ENCODE peak calls at places on chromosomes 7 and 10, in seven cellular contexts. One of them, this sample, is unnamed. For H3K27me3, the result is how much of the 10 kb centered on the place peaks cover.

GRCh38 chr10:97759157-97759980 is 12.4 kb downstream of the SFRP5 start:
- DNase-seq in HL-60: peak
- DNase-seq in uterus: peak
- DNase-seq in psoas muscle: peak
- DNase-seq in AG04450: peak
- DNase-seq in stomach: peak
- DNase-seq in mesendoderm: peak
- DNase-seq in this sample: no peak

GRCh38 chr10:124732931-124733536 is 11.1 kb downstream of the FAM53B start:
- DNase-seq in HL-60: no peak
- DNase-seq in uterus: peak
- DNase-seq in psoas muscle: peak
- DNase-seq in AG04450: no peak
- DNase-seq in stomach: no peak
- DNase-seq in mesendoderm: no peak
- DNase-seq in this sample: peak

GRCh38 chr10:69123306-69123746 is 652 bp upstream of the VPS26A start:
- DNase-seq in HL-60: no peak
- DNase-seq in uterus: no peak
- DNase-seq in psoas muscle: no peak
- DNase-seq in AG04450: peak
- DNase-seq in stomach: peak
- DNase-seq in mesendoderm: no peak
- DNase-seq in this sample: no peak

GRCh38 chr10:78301891-78302738 is 268.5 kb downstream of the RPS24 start:
- DNase-seq in HL-60: no peak
- DNase-seq in uterus: no peak
- DNase-seq in psoas muscle: no peak
- DNase-seq in AG04450: no peak
- DNase-seq in stomach: no peak
- DNase-seq in mesendoderm: peak
- DNase-seq in this sample: peak

GRCh38 chr10:35135861-35136260 is 9.2 kb downstream of the CREM start:
- DNase-seq in HL-60: peak
- DNase-seq in uterus: no peak
- DNase-seq in psoas muscle: no peak
- DNase-seq in AG04450: no peak
- DNase-seq in stomach: peak
- DNase-seq in mesendoderm: no peak
- DNase-seq in this sample: no peak

GRCh38 chr7:91263359-91264082 is 712 bp upstream of the FZD1 start:
- DNase-seq in HL-60: peak
- DNase-seq in uterus: peak
- DNase-seq in psoas muscle: peak
- DNase-seq in AG04450: no peak
- DNase-seq in stomach: no peak
- DNase-seq in mesendoderm: no peak
- DNase-seq in this sample: no peak

GRCh38 chr7:55129409-55130078 is 110.7 kb downstream of the EGFR start:
- DNase-seq in HL-60: no peak
- DNase-seq in uterus: peak
- DNase-seq in psoas muscle: no peak
- DNase-seq in AG04450: no peak
- DNase-seq in stomach: no peak
- DNase-seq in mesendoderm: peak
- DNase-seq in this sample: no peak

GRCh38 chr7:102182016-102182415 is 104.7 kb upstream of the SH2B2 start:
- DNase-seq in HL-60: no peak
- DNase-seq in uterus: no peak
- DNase-seq in psoas muscle: no peak
- DNase-seq in AG04450: no peak
- DNase-seq in stomach: no peak
- DNase-seq in mesendoderm: no peak
- DNase-seq in this sample: no peak

GRCh38 chr10:69413221-69413865 is 3.4 kb downstream of the TACR2 start:
- DNase-seq in HL-60: peak
- DNase-seq in uterus: peak
- DNase-seq in psoas muscle: peak
- DNase-seq in AG04450: no peak
- DNase-seq in stomach: peak
- DNase-seq in mesendoderm: peak
- DNase-seq in this sample: peak

GRCh38 chr7:110681941-110682340 is 409.0 kb upstream of the LRRN3 start:
- DNase-seq in HL-60: no peak
- DNase-seq in uterus: no peak
- DNase-seq in psoas muscle: no peak
- DNase-seq in AG04450: no peak
- DNase-seq in stomach: no peak
- DNase-seq in mesendoderm: no peak
- DNase-seq in this sample: no peak

GRCh38 chr10:17076626-17077025 is 53.0 kb downstream of the CUBN start:
- DNase-seq in HL-60: no peak
- DNase-seq in uterus: no peak
- DNase-seq in psoas muscle: no peak
- DNase-seq in AG04450: no peak
- DNase-seq in stomach: no peak
- DNase-seq in mesendoderm: no peak
- DNase-seq in this sample: no peak

GRCh38 chr10:125160856-125161569 is 650 bp upstream of the CTBP2 start:
- DNase-seq in HL-60: peak
- DNase-seq in uterus: peak
- DNase-seq in psoas muscle: peak
- DNase-seq in AG04450: peak
- DNase-seq in stomach: peak
- DNase-seq in mesendoderm: peak
- DNase-seq in this sample: peak

GRCh38 chr10:87960230-87960629 is 96.8 kb downstream of the PTEN start:
- DNase-seq in HL-60: no peak
- DNase-seq in uterus: no peak
- DNase-seq in psoas muscle: no peak
- DNase-seq in AG04450: no peak
- DNase-seq in stomach: no peak
- DNase-seq in mesendoderm: no peak
- DNase-seq in this sample: no peak

GRCh38 chr10:121994429-121994881 is 5.5 kb downstream of the TACC2 start:
- DNase-seq in HL-60: no peak
- DNase-seq in uterus: peak
- DNase-seq in psoas muscle: peak
- DNase-seq in AG04450: no peak
- DNase-seq in stomach: peak
- DNase-seq in mesendoderm: peak
- DNase-seq in this sample: no peak

GRCh38 chr7:143345428-143345900 is 17.0 kb downstream of the FAM131B start:
- DNase-seq in HL-60: peak
- DNase-seq in uterus: no peak
- DNase-seq in psoas muscle: peak
- DNase-seq in AG04450: no peak
- DNase-seq in stomach: peak
- DNase-seq in mesendoderm: peak
- DNase-seq in this sample: no peak

GRCh38 chr10:59843733-59844132 is 62.6 kb downstream of the CCDC6 start:
- DNase-seq in HL-60: no peak
- DNase-seq in uterus: no peak
- DNase-seq in psoas muscle: no peak
- DNase-seq in AG04450: no peak
- DNase-seq in stomach: no peak
- DNase-seq in mesendoderm: no peak
- DNase-seq in this sample: no peak

GRCh38 chr7:155449880-155450557 is 7.9 kb upstream of the EN2 start:
- DNase-seq in HL-60: no peak
- DNase-seq in uterus: no peak
- DNase-seq in psoas muscle: no peak
- DNase-seq in AG04450: no peak
- DNase-seq in stomach: no peak
- DNase-seq in mesendoderm: no peak
- DNase-seq in this sample: no peak
- H3K27me3 ChIP-seq in HL-60: half or more
- H3K27me3 ChIP-seq in uterus: under half
- H3K27me3 ChIP-seq in psoas muscle: under half
- H3K27me3 ChIP-seq in AG04450: half or more
- H3K27me3 ChIP-seq in stomach: half or more
- H3K27me3 ChIP-seq in mesendoderm: half or more
- H3K27me3 ChIP-seq in this sample: under half

GRCh38 chr7:74252893-74253292 is 1.3 kb downstream of the RFC2 start:
- DNase-seq in HL-60: peak
- DNase-seq in uterus: no peak
- DNase-seq in psoas muscle: no peak
- DNase-seq in AG04450: no peak
- DNase-seq in stomach: peak
- DNase-seq in mesendoderm: no peak
- DNase-seq in this sample: no peak
- H3K4me3 ChIP-seq in HL-60: peak
- H3K4me3 ChIP-seq in uterus: no peak
- H3K4me3 ChIP-seq in psoas muscle: peak
- H3K4me3 ChIP-seq in AG04450: peak
- H3K4me3 ChIP-seq in stomach: no peak
- H3K4me3 ChIP-seq in mesendoderm: no peak
- H3K4me3 ChIP-seq in this sample: no peak

GRCh38 chr10:86362566-86363183 is 3.9 kb downstream of the GRID1 start:
- DNase-seq in HL-60: no peak
- DNase-seq in uterus: peak
- DNase-seq in psoas muscle: peak
- DNase-seq in AG04450: no peak
- DNase-seq in stomach: no peak
- DNase-seq in mesendoderm: no peak
- DNase-seq in this sample: no peak
- H3K27me3 ChIP-seq in HL-60: under half
- H3K27me3 ChIP-seq in uterus: under half
- H3K27me3 ChIP-seq in psoas muscle: under half
- H3K27me3 ChIP-seq in AG04450: half or more
- H3K27me3 ChIP-seq in stomach: under half
- H3K27me3 ChIP-seq in mesendoderm: under half
- H3K27me3 ChIP-seq in this sample: under half

GRCh38 chr10:43424431-43424830 is 12.5 kb upstream of the ZNF487 start:
- DNase-seq in HL-60: no peak
- DNase-seq in uterus: no peak
- DNase-seq in psoas muscle: no peak
- DNase-seq in AG04450: no peak
- DNase-seq in stomach: no peak
- DNase-seq in mesendoderm: no peak
- DNase-seq in this sample: no peak

GRCh38 chr10:43420369-43421200 is 11.6 kb upstream of the HNRNPF start:
- DNase-seq in HL-60: peak
- DNase-seq in uterus: peak
- DNase-seq in psoas muscle: peak
- DNase-seq in AG04450: no peak
- DNase-seq in stomach: peak
- DNase-seq in mesendoderm: peak
- DNase-seq in this sample: peak

GRCh38 chr10:43421201-43421507 is 12.2 kb upstream of the HNRNPF start:
- DNase-seq in HL-60: no peak
- DNase-seq in uterus: no peak
- DNase-seq in psoas muscle: no peak
- DNase-seq in AG04450: no peak
- DNase-seq in stomach: no peak
- DNase-seq in mesendoderm: no peak
- DNase-seq in this sample: no peak

GRCh38 chr10:43419997-43420368 is 11.0 kb upstream of the HNRNPF start:
- DNase-seq in HL-60: no peak
- DNase-seq in uterus: no peak
- DNase-seq in psoas muscle: peak
- DNase-seq in AG04450: no peak
- DNase-seq in stomach: no peak
- DNase-seq in mesendoderm: no peak
- DNase-seq in this sample: no peak

DNA sequence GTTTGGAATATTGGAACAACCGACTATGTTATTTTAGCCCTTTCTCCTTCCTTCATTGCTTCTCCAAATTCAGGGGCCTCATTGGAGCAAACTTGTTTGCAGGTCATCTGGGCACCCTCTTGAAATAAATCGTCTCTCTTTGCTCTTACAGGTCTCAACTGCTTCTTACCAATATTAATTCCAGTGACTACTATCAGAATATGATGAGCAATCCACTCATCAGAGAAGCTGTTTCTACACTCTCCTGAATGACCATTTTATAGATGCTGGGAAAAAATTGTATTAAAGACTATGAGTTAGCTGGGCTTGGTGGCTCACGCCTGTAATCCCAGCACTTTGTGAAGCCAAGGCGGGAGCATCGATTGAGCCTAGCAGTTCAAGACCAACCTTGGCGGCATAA is 12.5 kb upstream of the HNRNPF start:
- DNase-seq in HL-60: no peak
- DNase-seq in uterus: no peak
- DNase-seq in psoas muscle: no peak
- DNase-seq in AG04450: no peak
- DNase-seq in stomach: no peak
- DNase-seq in mesendoderm: no peak
- DNase-seq in this sample: no peak
- H3K4me3 ChIP-seq in HL-60: no peak
- H3K4me3 ChIP-seq in uterus: no peak
- H3K4me3 ChIP-seq in psoas muscle: peak
- H3K4me3 ChIP-seq in AG04450: no peak
- H3K4me3 ChIP-seq in stomach: peak
- H3K4me3 ChIP-seq in mesendoderm: no peak
- H3K4me3 ChIP-seq in this sample: no peak

DNA sequence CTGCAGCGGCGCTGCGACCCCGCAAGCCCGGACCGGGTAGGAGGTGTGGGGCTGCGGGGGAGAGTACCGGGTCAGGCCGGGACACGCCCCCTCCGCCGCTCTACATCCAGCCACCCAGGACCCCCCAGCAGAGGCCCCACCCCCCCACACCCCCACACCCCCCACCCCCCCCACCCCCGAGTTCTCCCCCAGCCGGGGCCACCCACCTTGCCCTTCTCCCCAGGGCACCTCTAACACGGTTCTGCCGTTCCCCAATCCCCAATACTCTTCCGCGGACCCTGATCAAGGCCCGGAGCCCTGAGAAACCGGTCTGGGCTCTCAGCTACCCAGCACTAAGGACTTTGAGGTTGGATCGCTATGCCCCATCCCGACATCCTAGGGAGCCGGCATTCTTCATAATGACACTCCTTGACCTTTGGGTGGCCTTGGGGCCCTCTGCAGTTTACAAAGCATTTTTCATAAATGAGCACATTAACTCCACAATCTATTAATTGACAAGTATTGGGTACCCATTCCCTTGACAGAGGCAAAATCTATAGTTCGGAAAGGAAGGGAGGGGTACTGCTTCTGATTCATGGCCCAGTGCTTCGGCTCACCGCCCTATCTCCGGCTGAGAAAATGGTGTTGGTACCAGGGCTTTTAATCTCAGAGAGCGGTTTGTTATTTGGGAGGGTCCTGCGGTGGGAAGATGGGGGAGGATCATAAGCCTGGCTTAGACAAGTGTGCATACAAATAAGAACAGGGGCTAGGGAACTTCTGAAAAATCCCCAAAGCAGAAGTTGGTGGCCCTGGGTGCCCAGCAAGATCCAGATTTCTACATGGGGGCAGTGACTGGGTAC is 3.4 kb downstream of the IMPDH1 start:
- DNase-seq in HL-60: peak
- DNase-seq in uterus: peak
- DNase-seq in psoas muscle: no peak
- DNase-seq in AG04450: no peak
- DNase-seq in stomach: no peak
- DNase-seq in mesendoderm: peak
- DNase-seq in this sample: no peak
- H3K27me3 ChIP-seq in HL-60: under half
- H3K27me3 ChIP-seq in uterus: under half
- H3K27me3 ChIP-seq in psoas muscle: under half
- H3K27me3 ChIP-seq in AG04450: under half
- H3K27me3 ChIP-seq in stomach: under half
- H3K27me3 ChIP-seq in mesendoderm: under half
- H3K27me3 ChIP-seq in this sample: under half

This sample was measured in right atrium auricular region.